ENCODE peak calls at places on chromosomes 4 and X, in four cellular contexts. V is breast epithelium, J is stomach, G is HepG2. P is an unnamed sample.

GRCh38 chrX:115192244-115192700 is 3.1 kb downstream of the RBMXL3 start:
- DNase-seq in V (no peak), J (no peak), G (no peak), P (no peak)

GRCh38 chr4:35189988-35190613 is 1054.2 kb downstream of the ARAP2 start:
- DNase-seq in V (no peak), J (no peak), G (no peak), P (no peak)

GRCh38 chr4:177385576-177386320 is 56.5 kb downstream of the AGA start:
- DNase-seq in V (no peak), J (no peak), G (no peak), P (no peak)

GRCh38 chrX:1289535-1289934 is 20.9 kb downstream of the CSF2RA start:
- DNase-seq in V (no peak), J (no peak), G (no peak), P (no peak)

GRCh38 chr4:20101831-20102230 is 149.9 kb upstream of the SLIT2 start:
- DNase-seq in V (no peak), J (no peak), G (no peak), P (no peak)

GRCh38 chr4:120915311-120915710 is 7.2 kb downstream of the PRDM5 start:
- DNase-seq in V (no peak), J (no peak), G (no peak), P (no peak)

GRCh38 chrX:119638725-119639471 is 32.7 kb upstream of the NKRF start:
- DNase-seq in V (no peak), J (no peak), G (no peak), P (no peak)

GRCh38 chr4:139184129-139184528 is 7.1 kb upstream of the ELF2 start:
- DNase-seq in V (no peak), J (no peak), G (no peak), P (peak; percentile 39)

GRCh38 chr4:104491396-104491821 is 3.3 kb downstream of the CXXC4 start:
- DNase-seq in V (peak; percentile 52), J (peak; percentile 34), G (no peak), P (no peak)

GRCh38 chr4:48801739-48802138 is 21.7 kb upstream of the FRYL start:
- DNase-seq in V (no peak), J (no peak), G (no peak), P (peak; percentile 94)

GRCh38 chrX:13101439-13102139 is 57.2 kb upstream of the FAM9C start:
- DNase-seq in V (peak; percentile 58), J (peak; percentile 71), G (no peak), P (peak; percentile 90)

GRCh38 chrX:130769835-130770234 is 133.2 kb downstream of the ENOX2 start:
- DNase-seq in V (no peak), J (no peak), G (no peak), P (no peak)

GRCh38 chrX:126165721-126166401 is at the start of gene DCAF12L2:
- DNase-seq in V (no peak), J (no peak), G (no peak), P (no peak)

DNA sequence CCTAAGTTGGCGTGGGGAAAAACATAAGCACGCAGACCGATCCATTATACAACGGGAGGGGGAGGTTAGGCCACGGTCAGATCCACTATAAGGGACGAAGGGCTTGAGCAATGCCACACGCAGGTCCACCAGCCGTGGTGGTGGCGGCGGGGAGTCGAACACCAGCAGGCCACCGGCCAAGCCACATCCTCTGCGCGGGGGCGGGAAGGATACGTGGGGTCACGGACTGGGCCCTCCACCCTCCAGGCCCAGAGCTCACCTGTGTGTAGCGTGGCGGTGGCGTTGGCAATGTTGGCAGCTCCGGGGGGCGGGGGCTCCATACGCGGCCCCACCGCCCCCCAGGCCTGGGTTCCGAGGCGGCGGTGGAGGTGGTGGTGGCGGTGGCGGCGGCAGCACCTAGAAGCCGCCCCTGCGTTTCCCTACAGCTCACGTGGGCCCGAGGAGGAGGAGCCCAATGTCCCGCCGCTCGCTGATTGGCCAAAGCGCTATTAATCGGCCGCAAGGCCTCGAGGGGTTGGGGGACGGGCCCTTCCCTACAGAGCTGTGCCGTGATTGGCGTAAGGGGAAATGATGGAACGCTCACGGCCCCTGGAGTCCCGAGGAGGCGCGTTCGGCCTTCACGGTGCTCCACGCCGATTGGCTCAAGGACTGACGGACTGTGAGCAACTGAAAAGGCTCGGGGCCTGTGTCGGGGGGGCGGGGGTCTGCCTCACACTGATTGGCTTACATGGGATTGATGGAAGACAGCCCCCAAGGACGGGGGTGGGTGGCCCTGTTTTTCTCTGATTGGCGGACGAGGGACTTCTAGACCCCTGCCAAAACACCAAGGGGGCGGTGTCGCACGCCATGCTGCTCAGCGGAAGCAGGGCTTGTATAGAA is at the start of gene ELK1:
- DNase-seq in V (peak; percentile 92), J (peak; percentile 92), G (peak; percentile 42), P (peak; percentile 98)
- TF ChIP-seq POLR2AphosphoS5 in V (no peak), J (peak; percentile 57), G (no peak), P (peak; percentile 19)

GRCh38 chr4:25154594-25155265 is 5.5 kb downstream of the SEPSECS start:
- DNase-seq in V (no peak), J (peak; percentile 31), G (peak; percentile 84), P (no peak)
- TF ChIP-seq POLR2A in V (no peak), J (no peak), G (peak; percentile 50), P (no peak)

DNA sequence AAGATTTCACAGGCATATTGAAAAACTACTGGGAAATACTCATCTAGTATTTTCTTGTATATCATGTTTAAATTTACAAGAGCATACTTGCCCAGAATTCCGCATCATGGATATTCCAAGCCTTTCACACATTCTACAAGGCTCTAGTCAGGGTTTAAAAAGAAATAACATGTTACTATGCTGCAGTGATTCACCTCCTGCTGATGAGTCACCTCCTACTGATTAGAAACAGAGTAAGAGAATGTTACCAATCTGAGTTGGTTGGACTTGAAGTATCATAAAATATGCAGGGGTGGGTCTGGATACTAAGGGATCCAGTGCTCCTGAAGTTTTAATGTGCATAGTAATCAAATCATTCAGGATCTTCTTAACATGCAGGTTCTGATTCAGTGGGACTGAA is 192.0 kb upstream of the ANK2 start:
- DNase-seq in V (no peak), J (no peak), G (no peak), P (peak; percentile 24)
- TF ChIP-seq POLR2AphosphoS5 in V (no peak), J (peak; percentile 43), G (no peak), P (no peak)

GRCh38 chrX:107826286-107827136 is 845 bp downstream of the MID2 start:
- DNase-seq in V (peak; percentile 49), J (peak; percentile 34), G (no peak), P (peak; percentile 63)
- TF ChIP-seq POLR2A in V (no peak), J (no peak), G (no peak), P (peak; percentile 2)

GRCh38 chrX:29665532-29665931 is 549.8 kb upstream of the MAGEB2 start:
- DNase-seq in V (no peak), J (no peak), G (no peak), P (no peak)

GRCh38 chrX:29662101-29662500 is 553.3 kb upstream of the MAGEB2 start:
- DNase-seq in V (no peak), J (no peak), G (no peak), P (peak; percentile 83)

GRCh38 chrX:29659911-29660310 is 555.5 kb upstream of the MAGEB2 start:
- DNase-seq in V (no peak), J (no peak), G (no peak), P (no peak)

GRCh38 chrX:29662759-29663503 is 552.4 kb upstream of the MAGEB2 start:
- DNase-seq in V (no peak), J (no peak), G (peak; percentile 1), P (peak; percentile 92)

GRCh38 chrX:29661290-29661689 is 554.1 kb upstream of the MAGEB2 start:
- DNase-seq in V (no peak), J (no peak), G (no peak), P (peak; percentile 73)
- TF ChIP-seq POLR2AphosphoS5 in V (no peak), J (no peak), G (no peak), P (no peak)

GRCh38 chrX:136868283-136869055 is 12.1 kb downstream of the RBMX start:
- DNase-seq in V (no peak), J (no peak), G (no peak), P (no peak)
- TF ChIP-seq POLR2A in V (no peak), J (no peak), G (no peak), P (no peak)

GRCh38 chr4:2743518-2744445 is 12.4 kb downstream of the TNIP2 start:
- DNase-seq in V (no peak), J (peak; percentile 46), G (no peak), P (no peak)
- TF ChIP-seq POLR2AphosphoS5 in V (no peak), J (no peak), G (no peak), P (no peak)

GRCh38 chrX:49075347-49075746 is 1.5 kb upstream of the PRAF2 start:
- DNase-seq in V (no peak), J (no peak), G (no peak), P (no peak)

GRCh38 chrX:49077941-49078340 is 1.7 kb downstream of the WDR45 start:
- DNase-seq in V (no peak), J (no peak), G (no peak), P (no peak)

GRCh38 chrX:49073641-49074575 is at the start of gene PRAF2:
- DNase-seq in V (peak; percentile 89), J (peak; percentile 93), G (no peak), P (peak; percentile 91)

GRCh38 chrX:49082472-49082871 is 2.8 kb upstream of the WDR45 start:
- DNase-seq in V (no peak), J (no peak), G (no peak), P (no peak)

DNA sequence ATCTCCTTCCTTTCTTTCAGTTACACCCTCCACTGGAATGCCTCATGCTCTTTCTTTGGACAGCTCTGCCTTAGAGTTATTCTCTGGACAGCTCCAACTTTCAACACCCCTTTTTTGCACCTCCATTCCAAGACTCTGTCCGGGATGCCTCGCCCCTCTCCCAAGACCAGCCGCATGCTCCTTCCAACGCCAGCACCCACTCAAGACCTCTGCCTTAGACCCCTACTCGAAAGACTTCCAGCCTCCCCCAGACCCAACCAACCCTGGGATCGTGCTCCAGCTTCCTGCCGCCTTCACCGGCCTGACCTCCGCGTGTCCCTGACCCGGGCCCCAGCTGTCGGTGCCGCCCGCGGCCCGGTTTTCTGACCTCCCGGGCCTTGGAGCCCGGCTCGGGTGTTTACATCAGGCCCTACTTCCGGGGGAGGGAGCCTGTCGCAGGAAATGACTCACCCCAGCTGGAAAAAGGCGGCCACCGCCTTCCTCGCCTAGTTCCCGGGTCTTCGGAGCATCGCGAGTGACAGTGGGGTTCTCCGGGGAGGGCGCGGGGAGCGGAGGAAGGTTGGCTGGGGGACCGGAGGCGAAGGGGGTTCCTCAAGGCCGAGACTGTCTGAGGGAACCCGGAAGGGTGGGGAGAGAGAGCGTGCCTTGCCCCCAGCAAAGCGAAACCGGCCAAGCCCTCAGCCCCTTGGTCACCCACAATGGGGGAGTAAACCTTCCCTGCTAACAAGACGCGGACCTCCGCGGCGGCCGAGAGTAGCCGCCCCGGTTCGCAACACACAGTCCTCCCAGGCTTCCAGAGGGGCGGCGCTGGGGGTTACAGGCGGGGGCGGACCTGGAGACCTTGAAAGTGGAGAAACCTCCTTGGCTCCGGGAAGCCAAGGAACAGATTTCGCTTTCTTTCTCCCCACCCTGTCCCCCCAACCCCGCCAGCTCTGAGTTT is at the start of gene WDR45:
- DNase-seq in V (peak; percentile 64), J (peak; percentile 73), G (peak; percentile 51), P (peak; percentile 69)
- TF ChIP-seq POLR2A in V (peak; percentile 84), J (no peak), G (peak; percentile 47), P (peak; percentile 49)

P was measured in endothelial cell of umbilical vein.